ENCODE peak calls at places on chromosomes 7 and 10, in ten cellular contexts. V is hepatic stellate cell; Y is activated CD4-positive, alpha-beta T cell treated with anti-CD3 and anti-CD28 coated beads, Interleukin-2, amount 50 U/mL, for 24 hours; U is GF-D8; N is mucosa of descending colon; W is stimulated activated CD4-positive, alpha-beta T cell treated with anti-CD3 and anti-CD28 coated beads, TNF-alpha, amount 100 ng/mL, for 24 hours; T is CD8-positive, alpha-beta memory T cell; L is PC-3; B is cardiac fibroblast; G is cortex of kidney. I is an unnamed sample.

GRCh38 chr10:95324436-95325268 is 33.8 kb upstream of the PDLIM1 start:
- DNase-seq in V (no peak), Y (no peak), U (no peak), N (no peak), W (no peak), T (no peak), L (no peak), B (no peak), G (no peak), I (no peak)

GRCh38 chr10:9792181-9792580 is 1225.5 kb upstream of the CELF2 start:
- DNase-seq in V (no peak), Y (no peak), U (no peak), N (no peak), W (no peak), T (no peak), L (no peak), B (peak), G (no peak), I (no peak)

GRCh38 chr7:92832623-92833023 is 3.8 kb downstream of the CDK6 start:
- DNase-seq in V (no peak), Y (no peak), U (no peak), N (no peak), W (no peak), T (no peak), L (peak), B (no peak), G (no peak), I (no peak)

GRCh38 chr10:110366641-110367040 is 61.9 kb upstream of the SMNDC1 start:
- DNase-seq in V (no peak), Y (no peak), U (no peak), N (no peak), W (no peak), T (no peak), L (no peak), B (no peak), G (no peak), I (no peak)

GRCh38 chr10:129605986-129606518 is 139.0 kb downstream of the MGMT start:
- DNase-seq in V (no peak), Y (no peak), U (no peak), N (no peak), W (no peak), T (no peak), L (no peak), B (no peak), G (no peak), I (no peak)

GRCh38 chr7:27031289-27032172 is 64.3 kb downstream of the HOXA1 start:
- DNase-seq in V (peak), Y (no peak), U (peak), N (no peak), W (no peak), T (no peak), L (peak), B (peak), G (no peak), I (no peak)

GRCh38 chr7:14714161-14714728 is 188.3 kb downstream of the DGKB start:
- DNase-seq in V (no peak), Y (no peak), U (no peak), N (no peak), W (no peak), T (no peak), L (no peak), B (no peak), G (no peak), I (no peak)

GRCh38 chr7:54680377-54681005 is 78.5 kb downstream of the SEC61G start:
- DNase-seq in V (no peak), Y (no peak), U (no peak), N (no peak), W (no peak), T (no peak), L (no peak), B (no peak), G (no peak), I (peak)

GRCh38 chr7:2926898-2927405 is 82.8 kb upstream of the GNA12 start:
- DNase-seq in V (no peak), Y (no peak), U (no peak), N (no peak), W (no peak), T (no peak), L (no peak), B (no peak), G (no peak), I (no peak)

GRCh38 chr10:130301026-130301892 is 165.1 kb downstream of the GLRX3 start:
- DNase-seq in V (no peak), Y (peak), U (peak), N (peak), W (peak), T (peak), L (no peak), B (peak), G (no peak), I (no peak)

I was measured in NT2/D1.